ENCODE peak calls at places on chromosomes 5 and 9, in seven cellular contexts. One of them, this sample, is unnamed. For H3K9me3, the result is how much of the 10 kb centered on the place peaks cover.

GRCh38 chr5:149414405-149415244 is 35.5 kb upstream of the IL17B start:
- DNase-seq in lung: no peak
- DNase-seq in CD8-positive, alpha-beta T cell: no peak
- DNase-seq in CD8-positive, alpha-beta memory T cell: no peak
- DNase-seq in spleen: no peak
- DNase-seq in PC-9: no peak
- DNase-seq in CD4-positive, alpha-beta memory T cell: no peak
- DNase-seq in this sample: no peak

GRCh38 chr9:15622596-15622995 is 69.8 kb downstream of the CCDC171 start:
- DNase-seq in lung: no peak
- DNase-seq in CD8-positive, alpha-beta T cell: no peak
- DNase-seq in CD8-positive, alpha-beta memory T cell: no peak
- DNase-seq in spleen: no peak
- DNase-seq in PC-9: no peak
- DNase-seq in CD4-positive, alpha-beta memory T cell: no peak
- DNase-seq in this sample: no peak

GRCh38 chr5:136058031-136058971 is 29.5 kb downstream of the TGFBI start:
- DNase-seq in lung: peak
- DNase-seq in CD8-positive, alpha-beta T cell: no peak
- DNase-seq in CD8-positive, alpha-beta memory T cell: no peak
- DNase-seq in spleen: peak
- DNase-seq in PC-9: peak
- DNase-seq in CD4-positive, alpha-beta memory T cell: no peak
- DNase-seq in this sample: peak

GRCh38 chr5:20956134-20956533 is 968.1 kb upstream of the CDH18 start:
- DNase-seq in lung: no peak
- DNase-seq in CD8-positive, alpha-beta T cell: no peak
- DNase-seq in CD8-positive, alpha-beta memory T cell: no peak
- DNase-seq in spleen: no peak
- DNase-seq in PC-9: no peak
- DNase-seq in CD4-positive, alpha-beta memory T cell: no peak
- DNase-seq in this sample: no peak

GRCh38 chr9:134338394-134339182 is 12.3 kb downstream of the RXRA start:
- DNase-seq in lung: no peak
- DNase-seq in CD8-positive, alpha-beta T cell: no peak
- DNase-seq in CD8-positive, alpha-beta memory T cell: no peak
- DNase-seq in spleen: no peak
- DNase-seq in PC-9: no peak
- DNase-seq in CD4-positive, alpha-beta memory T cell: no peak
- DNase-seq in this sample: no peak

GRCh38 chr9:109171926-109172325 is 4.9 kb upstream of the FRRS1L start:
- DNase-seq in lung: no peak
- DNase-seq in CD8-positive, alpha-beta T cell: no peak
- DNase-seq in CD8-positive, alpha-beta memory T cell: no peak
- DNase-seq in spleen: no peak
- DNase-seq in PC-9: no peak
- DNase-seq in CD4-positive, alpha-beta memory T cell: no peak
- DNase-seq in this sample: no peak

GRCh38 chr9:34985311-34985899 is 4.1 kb upstream of the DNAJB5 start:
- DNase-seq in lung: no peak
- DNase-seq in CD8-positive, alpha-beta T cell: peak
- DNase-seq in CD8-positive, alpha-beta memory T cell: peak
- DNase-seq in spleen: peak
- DNase-seq in PC-9: no peak
- DNase-seq in CD4-positive, alpha-beta memory T cell: peak
- DNase-seq in this sample: no peak

GRCh38 chr5:32779754-32780415 is 68.8 kb downstream of the NPR3 start:
- DNase-seq in lung: no peak
- DNase-seq in CD8-positive, alpha-beta T cell: no peak
- DNase-seq in CD8-positive, alpha-beta memory T cell: no peak
- DNase-seq in spleen: no peak
- DNase-seq in PC-9: peak
- DNase-seq in CD4-positive, alpha-beta memory T cell: no peak
- DNase-seq in this sample: no peak

GRCh38 chr5:143931389-143931984 is 119.5 kb downstream of the HMHB1 start:
- DNase-seq in lung: no peak
- DNase-seq in CD8-positive, alpha-beta T cell: no peak
- DNase-seq in CD8-positive, alpha-beta memory T cell: no peak
- DNase-seq in spleen: no peak
- DNase-seq in PC-9: no peak
- DNase-seq in CD4-positive, alpha-beta memory T cell: no peak
- DNase-seq in this sample: no peak

GRCh38 chr9:70668751-70669150 is 254.3 kb upstream of the KLF9 start:
- DNase-seq in lung: no peak
- DNase-seq in CD8-positive, alpha-beta T cell: no peak
- DNase-seq in CD8-positive, alpha-beta memory T cell: no peak
- DNase-seq in spleen: no peak
- DNase-seq in PC-9: no peak
- DNase-seq in CD4-positive, alpha-beta memory T cell: no peak
- DNase-seq in this sample: no peak

GRCh38 chr5:90898330-90899013 is 339.9 kb downstream of the ADGRV1 start:
- DNase-seq in lung: no peak
- DNase-seq in CD8-positive, alpha-beta T cell: no peak
- DNase-seq in CD8-positive, alpha-beta memory T cell: no peak
- DNase-seq in spleen: no peak
- DNase-seq in PC-9: peak
- DNase-seq in CD4-positive, alpha-beta memory T cell: no peak
- DNase-seq in this sample: no peak

GRCh38 chr5:1536298-1537165 is 12.8 kb upstream of the LPCAT1 start:
- DNase-seq in lung: peak
- DNase-seq in CD8-positive, alpha-beta T cell: peak
- DNase-seq in CD8-positive, alpha-beta memory T cell: peak
- DNase-seq in spleen: peak
- DNase-seq in PC-9: no peak
- DNase-seq in CD4-positive, alpha-beta memory T cell: peak
- DNase-seq in this sample: no peak

DNA sequence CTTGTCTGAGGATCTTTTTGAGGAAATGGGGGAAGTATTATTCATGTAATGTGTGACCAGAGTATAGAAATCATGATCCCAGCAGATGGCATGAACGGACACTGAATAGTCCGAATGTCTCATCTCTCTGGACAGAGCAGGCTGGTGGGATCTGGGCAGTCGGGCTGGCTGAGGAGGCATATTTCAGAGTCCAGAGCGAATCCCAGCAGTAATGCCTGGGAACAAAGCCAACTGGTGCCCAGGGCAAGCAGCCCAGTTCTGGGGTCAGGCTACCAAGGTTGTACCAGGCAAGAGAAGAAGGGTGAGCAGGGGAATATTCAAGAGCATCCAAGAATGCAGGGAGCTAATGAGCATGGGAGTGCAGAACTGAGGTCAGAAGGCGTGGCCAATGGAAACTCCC is 306.4 kb downstream of the ZSWIM6 start:
- DNase-seq in lung: no peak
- DNase-seq in CD8-positive, alpha-beta T cell: no peak
- DNase-seq in CD8-positive, alpha-beta memory T cell: no peak
- DNase-seq in spleen: no peak
- DNase-seq in PC-9: no peak
- DNase-seq in CD4-positive, alpha-beta memory T cell: no peak
- DNase-seq in this sample: no peak
- H3K27ac ChIP-seq in lung: no peak
- H3K27ac ChIP-seq in CD8-positive, alpha-beta T cell: no peak
- H3K27ac ChIP-seq in CD8-positive, alpha-beta memory T cell: no peak
- H3K27ac ChIP-seq in spleen: no peak
- H3K27ac ChIP-seq in PC-9: no peak
- H3K27ac ChIP-seq in CD4-positive, alpha-beta memory T cell: no peak
- H3K27ac ChIP-seq in this sample: no peak

GRCh38 chr9:128099932-128100491 is 27.5 kb downstream of the PTGES2 start:
- DNase-seq in lung: no peak
- DNase-seq in CD8-positive, alpha-beta T cell: no peak
- DNase-seq in CD8-positive, alpha-beta memory T cell: no peak
- DNase-seq in spleen: peak
- DNase-seq in PC-9: no peak
- DNase-seq in CD4-positive, alpha-beta memory T cell: no peak
- DNase-seq in this sample: no peak

GRCh38 chr9:128098936-128099931 is 28.3 kb downstream of the PTGES2 start:
- DNase-seq in lung: no peak
- DNase-seq in CD8-positive, alpha-beta T cell: peak
- DNase-seq in CD8-positive, alpha-beta memory T cell: no peak
- DNase-seq in spleen: peak
- DNase-seq in PC-9: peak
- DNase-seq in CD4-positive, alpha-beta memory T cell: no peak
- DNase-seq in this sample: no peak

GRCh38 chr9:128097156-128098016 is 29.4 kb downstream of the SLC25A25 start:
- DNase-seq in lung: no peak
- DNase-seq in CD8-positive, alpha-beta T cell: no peak
- DNase-seq in CD8-positive, alpha-beta memory T cell: no peak
- DNase-seq in spleen: peak
- DNase-seq in PC-9: no peak
- DNase-seq in CD4-positive, alpha-beta memory T cell: no peak
- DNase-seq in this sample: no peak

GRCh38 chr9:128096614-128097013 is 28.6 kb downstream of the SLC25A25 start:
- DNase-seq in lung: no peak
- DNase-seq in CD8-positive, alpha-beta T cell: no peak
- DNase-seq in CD8-positive, alpha-beta memory T cell: no peak
- DNase-seq in spleen: no peak
- DNase-seq in PC-9: no peak
- DNase-seq in CD4-positive, alpha-beta memory T cell: no peak
- DNase-seq in this sample: no peak

DNA sequence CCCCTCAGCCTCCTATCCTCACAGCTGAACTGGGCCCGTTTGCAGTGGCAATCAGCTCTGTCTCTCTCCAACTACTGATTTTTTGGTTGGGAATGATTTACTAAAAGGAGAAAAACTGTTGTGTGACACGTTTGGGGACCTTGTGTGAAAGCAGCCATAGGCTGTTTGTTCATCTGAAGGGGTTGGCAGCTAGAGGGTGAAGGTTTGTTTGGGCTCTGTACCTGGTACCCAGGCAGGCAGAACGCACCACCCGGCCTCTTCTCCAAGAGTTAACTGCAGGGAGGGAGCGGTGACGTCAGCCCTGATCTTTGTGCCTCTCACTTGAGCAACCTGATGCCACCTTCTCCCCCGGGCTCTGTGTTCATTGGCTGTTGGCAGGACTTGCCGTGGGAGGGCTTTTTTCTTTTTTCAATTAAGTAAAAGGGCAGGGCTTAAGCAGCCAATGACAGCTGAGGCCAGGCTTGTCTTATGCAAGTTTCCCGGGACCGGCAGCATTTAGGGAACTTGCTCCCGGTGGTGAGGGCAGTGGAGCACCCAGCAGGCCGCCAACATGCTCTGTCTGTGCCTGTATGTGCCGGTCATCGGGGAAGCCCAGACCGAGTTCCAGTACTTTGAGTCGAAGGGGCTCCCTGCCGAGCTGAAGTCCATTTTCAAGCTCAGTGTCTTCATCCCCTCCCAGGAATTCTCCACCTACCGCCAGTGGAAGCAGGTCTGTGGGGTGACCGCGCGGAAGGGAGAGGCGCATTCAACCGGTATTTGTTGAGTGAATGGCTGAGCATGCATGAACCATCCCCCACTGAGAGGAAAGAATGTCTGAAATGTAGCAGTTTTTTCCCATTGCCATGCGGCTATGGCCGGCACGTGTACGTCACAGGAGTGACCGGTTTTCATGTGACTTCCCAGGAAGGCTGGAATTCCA is 29.3 kb downstream of the PTGES2 start:
- DNase-seq in lung: peak
- DNase-seq in CD8-positive, alpha-beta T cell: peak
- DNase-seq in CD8-positive, alpha-beta memory T cell: no peak
- DNase-seq in spleen: peak
- DNase-seq in PC-9: peak
- DNase-seq in CD4-positive, alpha-beta memory T cell: no peak
- DNase-seq in this sample: peak
- H3K4me3 ChIP-seq in lung: peak
- H3K4me3 ChIP-seq in CD8-positive, alpha-beta T cell: no peak
- H3K4me3 ChIP-seq in CD8-positive, alpha-beta memory T cell: no peak
- H3K4me3 ChIP-seq in spleen: peak
- H3K4me3 ChIP-seq in PC-9: peak
- H3K4me3 ChIP-seq in CD4-positive, alpha-beta memory T cell: no peak
- H3K4me3 ChIP-seq in this sample: peak

GRCh38 chr5:178595145-178595544 is 5.0 kb upstream of the COL23A1 start:
- DNase-seq in lung: no peak
- DNase-seq in CD8-positive, alpha-beta T cell: no peak
- DNase-seq in CD8-positive, alpha-beta memory T cell: no peak
- DNase-seq in spleen: no peak
- DNase-seq in PC-9: no peak
- DNase-seq in CD4-positive, alpha-beta memory T cell: no peak
- DNase-seq in this sample: no peak
- H3K9me3 ChIP-seq in lung: under half
- H3K9me3 ChIP-seq in CD8-positive, alpha-beta T cell: under half
- H3K9me3 ChIP-seq in CD8-positive, alpha-beta memory T cell: under half
- H3K9me3 ChIP-seq in spleen: under half
- H3K9me3 ChIP-seq in PC-9: under half
- H3K9me3 ChIP-seq in CD4-positive, alpha-beta memory T cell: under half
- H3K9me3 ChIP-seq in this sample: under half

GRCh38 chr5:163612358-163613149 is 107.1 kb downstream of the MAT2B start:
- DNase-seq in lung: no peak
- DNase-seq in CD8-positive, alpha-beta T cell: no peak
- DNase-seq in CD8-positive, alpha-beta memory T cell: no peak
- DNase-seq in spleen: no peak
- DNase-seq in PC-9: no peak
- DNase-seq in CD4-positive, alpha-beta memory T cell: no peak
- DNase-seq in this sample: no peak
- H3K27ac ChIP-seq in lung: no peak
- H3K27ac ChIP-seq in CD8-positive, alpha-beta T cell: no peak
- H3K27ac ChIP-seq in CD8-positive, alpha-beta memory T cell: no peak
- H3K27ac ChIP-seq in spleen: no peak
- H3K27ac ChIP-seq in PC-9: no peak
- H3K27ac ChIP-seq in CD4-positive, alpha-beta memory T cell: no peak
- H3K27ac ChIP-seq in this sample: no peak

GRCh38 chr5:151123897-151124751 is 33.5 kb downstream of the ANXA6 start:
- DNase-seq in lung: peak
- DNase-seq in CD8-positive, alpha-beta T cell: peak
- DNase-seq in CD8-positive, alpha-beta memory T cell: peak
- DNase-seq in spleen: peak
- DNase-seq in PC-9: peak
- DNase-seq in CD4-positive, alpha-beta memory T cell: no peak
- DNase-seq in this sample: no peak
- H3K4me3 ChIP-seq in lung: no peak
- H3K4me3 ChIP-seq in CD8-positive, alpha-beta T cell: no peak
- H3K4me3 ChIP-seq in CD8-positive, alpha-beta memory T cell: no peak
- H3K4me3 ChIP-seq in spleen: no peak
- H3K4me3 ChIP-seq in PC-9: no peak
- H3K4me3 ChIP-seq in CD4-positive, alpha-beta memory T cell: no peak
- H3K4me3 ChIP-seq in this sample: no peak

GRCh38 chr5:164772122-164772521 is 1266.7 kb downstream of the MAT2B start:
- DNase-seq in lung: no peak
- DNase-seq in CD8-positive, alpha-beta T cell: no peak
- DNase-seq in CD8-positive, alpha-beta memory T cell: no peak
- DNase-seq in spleen: no peak
- DNase-seq in PC-9: no peak
- DNase-seq in CD4-positive, alpha-beta memory T cell: no peak
- DNase-seq in this sample: no peak
- H3K9me3 ChIP-seq in lung: under half
- H3K9me3 ChIP-seq in CD8-positive, alpha-beta T cell: under half
- H3K9me3 ChIP-seq in CD8-positive, alpha-beta memory T cell: under half
- H3K9me3 ChIP-seq in spleen: under half
- H3K9me3 ChIP-seq in PC-9: under half
- H3K9me3 ChIP-seq in CD4-positive, alpha-beta memory T cell: under half
- H3K9me3 ChIP-seq in this sample: under half

This sample was measured in thoracic aorta.